ENCODE peak calls at places on chromosome 15, in six cellular contexts. O is cardiac fibroblast, R is keratinocyte, A is colonic mucosa, P is lower lobe of right lung, K is transverse colon. Y is an unnamed sample.

GRCh38 chr15:92164327-92165000 is 229.2 kb upstream of the ST8SIA2 start:
- DNase-seq in O (peak), R (no peak), A (peak), P (no peak), K (no peak), Y (peak)

GRCh38 chr15:48795901-48796300 is 15.0 kb downstream of the CEP152 start:
- DNase-seq in O (no peak), R (no peak), A (no peak), P (no peak), K (no peak), Y (no peak)

GRCh38 chr15:101051291-101052030 is 132.3 kb downstream of the LRRK1 start:
- DNase-seq in O (no peak), R (no peak), A (peak), P (no peak), K (no peak), Y (no peak)

GRCh38 chr15:82750831-82751181 is 41.1 kb upstream of the AP3B2 start:
- DNase-seq in O (peak), R (no peak), A (no peak), P (no peak), K (no peak), Y (peak)

GRCh38 chr15:69539316-69539715 is 86.7 kb downstream of the RPLP1 start:
- DNase-seq in O (no peak), R (no peak), A (peak), P (no peak), K (no peak), Y (no peak)

GRCh38 chr15:83248151-83248851 is 36.2 kb downstream of the BNC1 start:
- DNase-seq in O (peak), R (no peak), A (peak), P (no peak), K (no peak), Y (peak)

GRCh38 chr15:64921711-64922110 is 10.0 kb downstream of the ANKDD1A start:
- DNase-seq in O (no peak), R (no peak), A (no peak), P (no peak), K (no peak), Y (no peak)

GRCh38 chr15:67859331-67859946 is 19.6 kb upstream of the RNU6-1 start:
- DNase-seq in O (no peak), R (no peak), A (no peak), P (no peak), K (no peak), Y (no peak)

GRCh38 chr15:96270581-96271172 is 59.8 kb upstream of the NR2F2 start:
- DNase-seq in O (peak), R (peak), A (no peak), P (no peak), K (no peak), Y (peak)

GRCh38 chr15:33903661-33904060 is 64.6 kb upstream of the CHRM5 start:
- DNase-seq in O (no peak), R (no peak), A (no peak), P (no peak), K (no peak), Y (no peak)

GRCh38 chr15:73951591-73951990 is 25.3 kb downstream of the LOXL1 start:
- DNase-seq in O (no peak), R (no peak), A (no peak), P (peak), K (no peak), Y (no peak)

GRCh38 chr15:35043380-35044095 is 41.6 kb downstream of the NANOGP8 start:
- DNase-seq in O (peak), R (no peak), A (no peak), P (no peak), K (no peak), Y (no peak)

GRCh38 chr15:36972704-36973103 is 127.6 kb downstream of the MEIS2 start:
- DNase-seq in O (no peak), R (no peak), A (no peak), P (no peak), K (no peak), Y (no peak)

GRCh38 chr15:63322541-63322940 is 45.1 kb downstream of the APH1B start:
- DNase-seq in O (peak), R (no peak), A (no peak), P (no peak), K (peak), Y (peak)

GRCh38 chr15:29734917-29735572 is 87.2 kb downstream of the TJP1 start:
- DNase-seq in O (peak), R (no peak), A (no peak), P (no peak), K (no peak), Y (peak)

GRCh38 chr15:36590838-36591237 is 11.4 kb downstream of the CDIN1 start:
- DNase-seq in O (peak), R (peak), A (no peak), P (no peak), K (no peak), Y (peak)

GRCh38 chr15:65377105-65377975 is 462 bp downstream of the IGDCC3 start:
- DNase-seq in O (peak), R (no peak), A (no peak), P (no peak), K (no peak), Y (peak)

GRCh38 chr15:96264801-96265515 is 65.5 kb upstream of the NR2F2 start:
- DNase-seq in O (peak), R (no peak), A (no peak), P (no peak), K (no peak), Y (no peak)

GRCh38 chr15:52727825-52728224 is 48.6 kb upstream of the ATOSA start:
- DNase-seq in O (no peak), R (no peak), A (no peak), P (no peak), K (no peak), Y (no peak)

GRCh38 chr15:64379216-64379960 is 1.9 kb downstream of the PCLAF start:
- DNase-seq in O (no peak), R (no peak), A (no peak), P (no peak), K (no peak), Y (peak)

GRCh38 chr15:35728176-35728938 is 182.4 kb upstream of the DPH6 start:
- DNase-seq in O (no peak), R (no peak), A (no peak), P (no peak), K (no peak), Y (no peak)

GRCh38 chr15:83559310-83559966 is 94.5 kb upstream of the ADAMTSL3 start:
- DNase-seq in O (peak), R (peak), A (peak), P (no peak), K (peak), Y (peak)

GRCh38 chr15:73335471-73335870 is 33.3 kb downstream of the HCN4 start:
- DNase-seq in O (no peak), R (no peak), A (no peak), P (peak), K (no peak), Y (no peak)

GRCh38 chr15:41020829-41021228 is 67.6 kb downstream of the CHAC1 start:
- DNase-seq in O (no peak), R (no peak), A (no peak), P (no peak), K (no peak), Y (no peak)

GRCh38 chr15:41020311-41020710 is 67.0 kb downstream of the CHAC1 start:
- DNase-seq in O (no peak), R (no peak), A (no peak), P (no peak), K (no peak), Y (no peak)

GRCh38 chr15:41019174-41019573 is 65.9 kb downstream of the CHAC1 start:
- DNase-seq in O (no peak), R (no peak), A (no peak), P (no peak), K (no peak), Y (no peak)

GRCh38 chr15:41017051-41017735 is 63.9 kb downstream of the CHAC1 start:
- DNase-seq in O (no peak), R (no peak), A (no peak), P (no peak), K (no peak), Y (peak)

DNA sequence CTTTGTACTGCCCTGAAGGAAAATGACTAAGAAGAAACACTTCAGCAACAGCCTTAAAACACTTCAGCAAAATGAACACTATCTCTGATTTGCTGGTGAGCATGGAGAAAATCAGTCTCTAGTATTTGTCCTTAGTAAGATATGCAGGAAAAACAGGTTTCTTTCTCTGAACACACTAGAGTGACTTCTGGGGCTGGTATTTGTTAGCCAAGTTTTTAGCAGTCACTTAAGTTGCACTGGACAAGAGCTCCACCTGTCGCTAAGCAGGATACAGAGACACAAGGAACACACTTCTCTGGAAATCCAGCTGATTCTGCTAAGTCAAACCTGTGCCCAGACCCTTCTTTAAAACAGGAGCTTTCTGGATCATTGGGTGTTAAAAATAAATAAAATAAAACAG is 65.3 kb downstream of the CHAC1 start:
- DNase-seq in O (peak), R (no peak), A (peak), P (no peak), K (peak), Y (peak)
- TF ChIP-seq CTCF in O (no peak), R (peak), A (peak), P (peak), K (peak), Y (peak)

GRCh38 chr15:77632760-77633133 is at the start of gene LINGO1:
- DNase-seq in O (peak), R (no peak), A (no peak), P (no peak), K (no peak), Y (no peak)
- H3K4me3 ChIP-seq in O (peak), R (peak), A (peak), P (peak), K (peak), Y (peak)

GRCh38 chr15:27359586-27359985 is 388.6 kb downstream of the GABRG3 start:
- DNase-seq in O (no peak), R (no peak), A (no peak), P (no peak), K (no peak), Y (no peak)

GRCh38 chr15:27353837-27354236 is 382.9 kb downstream of the GABRG3 start:
- DNase-seq in O (peak), R (no peak), A (no peak), P (no peak), K (no peak), Y (peak)

GRCh38 chr15:27361418-27361817 is 390.4 kb downstream of the GABRG3 start:
- DNase-seq in O (no peak), R (no peak), A (no peak), P (no peak), K (no peak), Y (no peak)

DNA sequence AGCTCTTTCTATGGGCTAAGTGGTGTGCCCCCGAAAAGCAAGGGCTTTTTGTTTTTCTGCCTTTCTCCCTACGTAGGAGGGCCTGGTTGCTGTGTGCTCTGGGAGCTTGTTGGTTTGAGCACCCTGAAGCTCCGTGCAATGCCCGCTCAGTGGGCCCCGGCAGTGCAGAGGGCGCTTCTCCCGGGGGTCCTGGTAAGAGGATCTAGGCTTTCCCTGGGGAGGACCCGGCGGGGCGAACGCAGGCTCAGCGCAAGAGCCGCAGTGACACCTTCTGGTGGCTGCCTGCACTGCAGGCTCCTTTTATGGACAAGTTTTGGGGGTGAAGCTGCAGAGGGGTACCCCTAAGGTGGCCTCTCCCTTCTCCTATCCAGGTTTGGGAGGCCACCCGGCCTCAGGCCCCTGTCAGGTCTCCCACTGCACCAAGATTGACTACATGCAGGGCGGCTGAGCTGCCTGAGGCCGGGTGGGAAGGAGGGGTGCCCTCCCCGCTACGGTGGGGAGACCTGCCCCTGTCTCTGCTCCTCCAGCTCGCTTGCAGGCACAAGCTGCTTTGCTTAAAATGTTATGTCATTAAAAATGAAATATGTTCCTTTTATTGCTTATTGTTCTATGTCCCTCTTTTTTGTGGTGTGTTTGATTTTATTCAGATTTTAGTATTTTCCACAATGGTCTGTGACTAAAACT is 387.9 kb downstream of the GABRG3 start:
- DNase-seq in O (no peak), R (no peak), A (no peak), P (no peak), K (no peak), Y (peak)
- TF ChIP-seq CTCF in O (peak), R (peak), A (peak), P (peak), K (peak), Y (peak)

DNA sequence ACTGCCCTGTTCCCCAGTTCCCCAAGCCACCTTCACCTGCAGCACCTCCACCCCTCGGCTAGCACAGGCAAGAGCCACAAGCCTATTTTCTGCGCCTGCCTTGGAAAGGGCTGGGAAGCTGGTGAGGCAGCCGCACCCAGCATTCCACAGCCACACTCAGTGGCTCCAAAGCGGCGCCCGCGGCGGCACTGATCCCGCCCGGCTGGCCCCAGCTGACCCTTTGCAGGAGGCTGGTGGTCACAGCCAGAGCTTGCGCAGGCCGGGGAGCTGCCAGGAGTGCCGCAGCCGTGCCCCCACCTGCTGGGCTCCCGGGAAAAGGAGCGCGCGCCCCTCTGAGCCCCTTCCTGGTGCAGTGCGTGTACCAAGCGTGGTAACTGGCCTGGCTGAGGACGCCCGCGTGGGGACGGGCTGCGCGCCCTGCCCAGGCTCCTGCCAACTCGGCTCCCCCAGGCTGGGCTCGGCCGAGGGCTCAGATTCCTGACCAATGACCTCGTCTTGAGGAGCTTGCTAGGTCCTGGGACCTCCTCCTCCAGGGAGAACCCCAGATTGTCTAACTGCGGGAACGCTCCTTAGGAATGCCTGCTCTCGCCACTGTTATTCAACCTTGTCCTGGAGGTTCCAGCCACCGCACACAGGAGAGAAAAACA is 13.3 kb downstream of the GRAMD2A start:
- DNase-seq in O (no peak), R (no peak), A (no peak), P (peak), K (peak), Y (peak)
- H3K4me3 ChIP-seq in O (peak), R (peak), A (peak), P (peak), K (peak), Y (peak)

GRCh38 chr15:60179786-60180391 is 175.8 kb downstream of the FOXB1 start:
- DNase-seq in O (peak), R (peak), A (peak), P (no peak), K (peak), Y (peak)
- TF ChIP-seq CTCF in O (peak), R (no peak), A (peak), P (peak), K (peak), Y (peak)

DNA sequence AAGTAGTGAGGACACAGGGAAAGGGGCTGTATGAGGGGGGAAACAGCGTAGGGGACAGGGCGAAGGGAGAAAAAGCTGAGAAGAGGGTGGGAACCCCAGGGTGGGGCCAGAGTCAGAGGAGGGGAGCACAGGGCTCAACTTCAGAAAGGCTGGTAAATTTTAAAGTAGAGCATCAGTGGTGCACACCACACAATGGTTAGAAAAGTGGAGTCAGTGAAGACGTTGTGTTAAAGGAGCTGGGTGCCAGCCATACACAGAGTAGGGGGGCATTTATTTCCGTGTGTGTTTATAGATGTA is 3.0 kb upstream of the RPP25 start:
- DNase-seq in O (no peak), R (no peak), A (no peak), P (no peak), K (no peak), Y (no peak)
- H3K4me3 ChIP-seq in O (no peak), R (no peak), A (no peak), P (no peak), K (peak), Y (no peak)

Y was measured in astrocyte of the spinal cord.